ENCODE peak calls at places on chromosome 5, in seven cellular contexts. W is MM.1S, J is endothelial cell of umbilical vein, P is IMR-90, O is GM23248, I is astrocyte, A is H1. Z is an unnamed sample. For H3K4me1 and H3K9me3, the result is how much of the 10 kb centered on the place peaks cover.

GRCh38 chr5:133392448-133392847 is 219.9 kb downstream of the FSTL4 start:
- DNase-seq in W (no peak), J (no peak), P (no peak), O (no peak), I (no peak), A (peak), Z (no peak)

GRCh38 chr5:171155621-171156020 is 153.4 kb upstream of the TLX3 start:
- DNase-seq in W (no peak), J (peak), P (peak), O (peak), I (peak), A (no peak), Z (peak)

GRCh38 chr5:39775458-39776365 is 350.9 kb upstream of the DAB2 start:
- DNase-seq in W (no peak), J (peak), P (peak), O (peak), I (peak), A (no peak), Z (peak)

GRCh38 chr5:120413706-120414105 is 50.4 kb upstream of the PRR16 start:
- DNase-seq in W (no peak), J (peak), P (no peak), O (no peak), I (peak), A (no peak), Z (no peak)

GRCh38 chr5:120954255-120954654 is 490.2 kb downstream of the PRR16 start:
- DNase-seq in W (no peak), J (no peak), P (no peak), O (no peak), I (no peak), A (no peak), Z (no peak)

GRCh38 chr5:148523139-148523538 is 131.2 kb downstream of the HTR4 start:
- DNase-seq in W (no peak), J (no peak), P (no peak), O (no peak), I (no peak), A (peak), Z (no peak)

GRCh38 chr5:57698785-57699184 is 216.2 kb upstream of the ACTBL2 start:
- DNase-seq in W (no peak), J (peak), P (no peak), O (peak), I (peak), A (no peak), Z (no peak)

GRCh38 chr5:58974083-58974482 is 391.2 kb downstream of the RAB3C start:
- DNase-seq in W (no peak), J (no peak), P (no peak), O (no peak), I (no peak), A (no peak), Z (no peak)

GRCh38 chr5:132394681-132395259 is 25.3 kb downstream of the SLC22A5 start:
- DNase-seq in W (no peak), J (no peak), P (no peak), O (no peak), I (no peak), A (no peak), Z (no peak)

GRCh38 chr5:126354012-126354856 is 69.0 kb upstream of the GRAMD2B start:
- DNase-seq in W (peak), J (peak), P (peak), O (peak), I (peak), A (no peak), Z (peak)

GRCh38 chr5:127031147-127031862 is 947 bp upstream of the MARCHF3 start:
- DNase-seq in W (peak), J (no peak), P (no peak), O (no peak), I (no peak), A (no peak), Z (no peak)

GRCh38 chr5:53095931-53096525 is 13.5 kb downstream of the MOCS2 start:
- DNase-seq in W (peak), J (peak), P (peak), O (peak), I (no peak), A (peak), Z (peak)

GRCh38 chr5:78649220-78649700 is 688 bp upstream of the LHFPL2 start:
- DNase-seq in W (no peak), J (peak), P (no peak), O (peak), I (no peak), A (no peak), Z (no peak)

GRCh38 chr5:78648359-78649219 is at the start of gene LHFPL2:
- DNase-seq in W (peak), J (peak), P (peak), O (peak), I (peak), A (peak), Z (peak)

GRCh38 chr5:78649816-78650561 is 1.4 kb upstream of the LHFPL2 start:
- DNase-seq in W (no peak), J (no peak), P (peak), O (peak), I (peak), A (peak), Z (peak)

GRCh38 chr5:78651468-78651867 is 2.9 kb upstream of the LHFPL2 start:
- DNase-seq in W (no peak), J (no peak), P (no peak), O (no peak), I (no peak), A (no peak), Z (no peak)

DNA sequence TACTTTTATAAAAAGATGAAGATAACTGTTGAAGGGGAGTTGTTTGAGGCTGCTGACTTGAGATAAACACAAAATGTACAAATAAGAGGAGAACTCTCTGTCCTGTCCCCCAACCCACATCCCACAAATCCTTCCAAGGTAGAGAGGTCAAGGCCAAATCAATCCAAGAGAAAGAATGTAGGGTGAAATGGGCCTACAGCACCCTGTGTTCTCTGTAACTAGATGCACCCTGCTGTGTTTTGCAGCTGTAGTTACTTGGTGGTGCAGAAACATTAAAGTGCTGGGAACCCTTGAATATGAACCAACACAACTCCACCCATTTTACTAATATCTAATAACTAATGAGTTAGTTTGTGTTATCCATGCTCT is 2.0 kb upstream of the LHFPL2 start:
- DNase-seq in W (no peak), J (no peak), P (no peak), O (no peak), I (no peak), A (no peak), Z (no peak)
- H3K9ac ChIP-seq in W (no peak), J (no peak), P (no peak), O (no peak), I (no peak), A (no peak), Z (no peak)

GRCh38 chr5:138953370-138954256 is 78.5 kb upstream of the LRRTM2 start:
- DNase-seq in W (peak), J (peak), P (peak), O (peak), I (peak), A (no peak), Z (peak)
- H3K4me1 ChIP-seq in W (under half), J (under half), P (under half), O (under half), I (under half), A (under half), Z (under half)

DNA sequence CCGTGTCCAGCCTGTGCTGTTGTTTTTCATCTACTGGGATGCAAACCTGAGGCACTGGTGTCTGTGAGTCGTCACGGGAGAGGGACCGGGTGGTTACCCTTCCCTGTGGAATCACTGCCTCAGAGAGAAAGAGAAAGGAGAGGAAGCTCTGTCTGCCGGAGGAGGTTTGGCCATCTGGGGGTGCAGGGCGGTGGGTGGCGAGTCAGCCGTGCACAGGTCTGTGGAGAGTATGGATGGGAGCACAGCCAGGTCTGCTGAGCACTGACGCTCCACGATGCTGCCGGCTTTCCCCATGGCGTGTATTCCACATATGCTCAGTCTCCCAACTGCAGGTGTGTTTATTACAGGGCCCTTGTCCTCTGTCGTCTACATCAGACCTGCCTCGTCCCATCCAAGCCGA is 395.2 kb upstream of the IRX4 start:
- DNase-seq in W (no peak), J (no peak), P (no peak), O (no peak), I (no peak), A (no peak), Z (no peak)
- H3K9me3 ChIP-seq in W (under half), J (under half), P (under half), O (under half), I (under half), A (under half), Z (under half)

GRCh38 chr5:75336625-75337336 is at the start of gene HMGCR:
- DNase-seq in W (peak), J (peak), P (peak), O (peak), I (peak), A (peak), Z (peak)

GRCh38 chr5:75337366-75338021 is 474 bp downstream of the HMGCR start:
- DNase-seq in W (no peak), J (peak), P (no peak), O (peak), I (no peak), A (no peak), Z (peak)

GRCh38 chr5:75338408-75338807 is 1.4 kb downstream of the HMGCR start:
- DNase-seq in W (no peak), J (no peak), P (no peak), O (no peak), I (no peak), A (no peak), Z (no peak)

GRCh38 chr5:75335952-75336624 is 932 bp upstream of the HMGCR start:
- DNase-seq in W (peak), J (peak), P (peak), O (peak), I (peak), A (no peak), Z (peak)

DNA sequence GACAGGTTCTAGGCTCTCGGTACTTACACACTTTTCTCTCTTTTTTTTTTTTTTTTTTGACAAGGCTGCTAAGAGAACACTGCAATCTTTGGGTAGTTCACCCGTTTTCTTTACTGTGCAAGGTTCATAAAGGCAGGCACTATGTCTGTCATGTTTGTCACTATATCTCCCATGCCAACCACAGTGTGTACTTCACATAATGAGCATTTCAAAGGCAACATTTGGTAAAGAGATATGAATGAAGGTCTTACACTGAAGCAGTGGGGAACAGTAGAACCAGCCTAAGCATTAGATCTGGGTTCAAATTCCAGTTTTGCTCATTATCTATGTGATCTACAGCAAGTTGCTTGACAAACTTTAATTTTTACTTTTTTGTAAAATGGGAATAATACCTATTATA is 1.5 kb upstream of the HMGCR start:
- DNase-seq in W (no peak), J (no peak), P (no peak), O (no peak), I (no peak), A (no peak), Z (no peak)
- H3K9ac ChIP-seq in W (no peak), J (no peak), P (no peak), O (no peak), I (no peak), A (no peak), Z (no peak)

DNA sequence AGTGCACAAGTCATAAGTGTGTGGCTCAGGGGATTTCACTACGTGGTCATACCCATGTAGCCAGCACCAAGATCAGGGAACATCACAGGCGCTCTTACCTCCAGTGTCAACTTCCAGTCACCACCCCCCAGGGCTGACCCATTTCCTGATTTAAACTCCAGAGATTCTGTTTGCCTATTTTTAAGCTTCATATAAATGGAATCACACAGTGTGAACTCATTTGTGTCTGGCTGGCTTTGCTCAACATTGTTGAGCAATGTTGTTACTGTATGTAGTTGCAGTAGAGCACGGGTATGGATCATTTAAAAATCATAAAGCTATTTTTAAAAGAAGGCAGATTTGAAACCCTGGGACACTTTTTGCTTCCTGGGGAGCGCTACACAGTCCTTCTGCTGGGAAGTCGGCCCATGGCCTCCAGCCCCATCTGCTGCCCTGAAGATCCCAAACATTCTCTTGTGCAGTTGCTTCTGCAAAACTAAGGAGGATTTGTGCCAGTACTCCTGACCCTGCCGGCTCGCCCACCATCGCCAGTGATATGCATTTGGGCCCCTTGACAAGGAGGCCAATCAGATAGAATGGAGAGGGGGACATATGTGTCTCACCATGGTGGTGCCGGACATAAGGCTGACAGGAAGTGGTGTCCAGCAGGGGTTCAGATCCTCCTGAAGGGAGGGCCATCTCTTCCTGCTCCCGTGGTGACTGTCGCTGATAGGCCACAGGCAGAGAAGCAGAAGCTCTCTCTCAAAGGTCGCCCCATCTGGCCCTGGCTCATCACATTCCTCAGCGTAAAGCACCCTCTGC is 13.3 kb downstream of the DCANP1 start:
- DNase-seq in W (no peak), J (no peak), P (peak), O (peak), I (no peak), A (peak), Z (peak)
- H3K4me1 ChIP-seq in W (under half), J (under half), P (under half), O (under half), I (under half), A (under half), Z (half or more)

GRCh38 chr5:180251887-180252286 is 40.0 kb downstream of the MAPK9 start:
- DNase-seq in W (no peak), J (no peak), P (no peak), O (no peak), I (no peak), A (no peak), Z (no peak)

GRCh38 chr5:180253036-180253824 is 38.7 kb downstream of the MAPK9 start:
- DNase-seq in W (no peak), J (no peak), P (no peak), O (no peak), I (peak), A (no peak), Z (no peak)

GRCh38 chr5:180250329-180250728 is 41.3 kb upstream of the RASGEF1C start:
- DNase-seq in W (no peak), J (no peak), P (no peak), O (no peak), I (no peak), A (no peak), Z (no peak)

GRCh38 chr5:180251141-180251540 is 40.7 kb downstream of the MAPK9 start:
- DNase-seq in W (no peak), J (no peak), P (no peak), O (no peak), I (no peak), A (no peak), Z (no peak)
- H3K9me3 ChIP-seq in W (under half), J (under half), P (half or more), O (under half), I (under half), A (under half), Z (half or more)

DNA sequence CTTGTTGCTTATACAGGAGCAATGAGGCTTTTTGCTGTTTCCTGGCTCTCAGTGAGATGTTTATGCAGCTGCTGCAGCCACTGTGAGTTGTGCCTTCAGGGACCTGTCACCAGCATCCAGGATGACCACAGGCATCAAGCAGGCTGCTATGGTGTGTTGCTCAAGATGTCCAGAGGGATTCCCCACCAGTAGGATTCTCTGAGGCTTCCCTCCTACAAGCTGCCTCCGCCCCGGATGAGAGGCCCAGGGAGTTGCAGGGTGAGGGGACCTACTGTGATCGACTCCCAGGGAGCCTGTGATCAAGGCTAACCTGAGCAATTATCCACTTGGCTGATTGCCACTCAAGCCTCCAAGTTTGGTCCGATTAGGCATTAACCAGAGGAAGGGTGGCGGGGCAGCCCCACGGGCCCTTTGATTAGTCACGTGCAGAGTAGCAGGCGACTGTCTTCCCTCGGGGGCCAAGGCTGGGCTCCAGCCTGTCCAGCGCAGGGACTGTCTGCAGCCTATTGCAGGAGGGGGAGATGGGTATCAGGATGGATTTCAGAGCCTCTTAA is 1.8 kb upstream of the FAT2 start:
- DNase-seq in W (no peak), J (no peak), P (no peak), O (no peak), I (no peak), A (no peak), Z (no peak)
- H3K9ac ChIP-seq in W (no peak), J (no peak), P (no peak), O (no peak), I (no peak), A (no peak), Z (no peak)